ENCODE peak calls at places on chromosomes 6 and 20, in nine cellular contexts. T is fibroblast of pulmonary artery; Q is CD8-positive, alpha-beta T cell; R is fibroblast of mammary gland; B is ovary; H is astrocyte of the cerebellum; G is foreskin fibroblast; K is ascending aorta; E is BJ. C is an unnamed sample.

GRCh38 chr20:34622821-34623451 is 54.0 kb downstream of the PIGU start:
- DNase-seq in T (peak; percentile 17), Q (no peak), R (no peak), B (no peak), H (no peak), G (no peak), K (no peak), E (no peak), C (no peak)

GRCh38 chr6:34970487-34970886 is 81.4 kb downstream of the ANKS1A start:
- DNase-seq in T (no peak), Q (no peak), R (peak; percentile 47), B (no peak), H (no peak), G (peak; percentile 35), K (no peak), E (no peak), C (no peak)

GRCh38 chr6:27768556-27768955 is 143.6 kb downstream of the OR2B2 start:
- DNase-seq in T (no peak), Q (no peak), R (no peak), B (no peak), H (no peak), G (no peak), K (no peak), E (no peak), C (no peak)

GRCh38 chr6:3357669-3358068 is 98.9 kb downstream of the PSMG4 start:
- DNase-seq in T (no peak), Q (no peak), R (no peak), B (no peak), H (no peak), G (no peak), K (no peak), E (no peak), C (no peak)

GRCh38 chr20:1171461-1172093 is 13.2 kb downstream of the TMEM74B start:
- DNase-seq in T (peak; percentile 56), Q (no peak), R (peak; percentile 34), B (no peak), H (no peak), G (no peak), K (no peak), E (no peak), C (no peak)

GRCh38 chr20:18258126-18258860 is 30.0 kb upstream of the ZNF133 start:
- DNase-seq in T (no peak), Q (no peak), R (no peak), B (no peak), H (no peak), G (no peak), K (no peak), E (no peak), C (no peak)

GRCh38 chr6:44655368-44656342 is 268.1 kb downstream of the CDC5L start:
- DNase-seq in T (peak; percentile 83), Q (peak; percentile 53), R (peak; percentile 77), B (peak; percentile 58), H (no peak), G (peak; percentile 48), K (peak; percentile 66), E (no peak), C (peak; percentile 54)

GRCh38 chr6:73985891-73986290 is 289.9 kb downstream of the CD109 start:
- DNase-seq in T (peak; percentile 11), Q (no peak), R (peak; percentile 64), B (no peak), H (no peak), G (peak; percentile 84), K (no peak), E (peak; percentile 89), C (no peak)

GRCh38 chr6:159038914-159039884 is 5.6 kb downstream of the TAGAP start:
- DNase-seq in T (no peak), Q (no peak), R (peak; percentile 53), B (no peak), H (no peak), G (peak; percentile 37), K (no peak), E (peak; percentile 51), C (no peak)

GRCh38 chr6:53029262-53029661 is 34.2 kb upstream of the GSTA4 start:
- DNase-seq in T (no peak), Q (no peak), R (no peak), B (no peak), H (no peak), G (no peak), K (no peak), E (no peak), C (no peak)

GRCh38 chr6:3762359-3762758 is 10.8 kb upstream of the PXDC1 start:
- DNase-seq in T (no peak), Q (no peak), R (no peak), B (no peak), H (no peak), G (no peak), K (no peak), E (no peak), C (no peak)

GRCh38 chr6:99613705-99614429 is 7.2 kb downstream of the PRDM13 start:
- DNase-seq in T (no peak), Q (no peak), R (no peak), B (no peak), H (no peak), G (no peak), K (no peak), E (no peak), C (no peak)

GRCh38 chr6:110105296-110105695 is 74.2 kb downstream of the WASF1 start:
- DNase-seq in T (no peak), Q (no peak), R (no peak), B (no peak), H (no peak), G (no peak), K (no peak), E (no peak), C (no peak)

GRCh38 chr6:16812993-16813392 is 51.7 kb upstream of the ATXN1 start:
- DNase-seq in T (no peak), Q (no peak), R (no peak), B (no peak), H (no peak), G (no peak), K (no peak), E (no peak), C (no peak)

GRCh38 chr6:44001318-44001868 is 125.9 kb downstream of the MRPL14 start:
- DNase-seq in T (no peak), Q (no peak), R (no peak), B (no peak), H (no peak), G (no peak), K (no peak), E (no peak), C (no peak)

GRCh38 chr6:170089937-170090335 is 200.9 kb downstream of the DLL1 start:
- DNase-seq in T (no peak), Q (no peak), R (peak; percentile 45), B (no peak), H (no peak), G (no peak), K (no peak), E (no peak), C (no peak)

GRCh38 chr6:107555449-107555848 is 65.5 kb downstream of the SOBP start:
- DNase-seq in T (no peak), Q (no peak), R (no peak), B (no peak), H (no peak), G (no peak), K (no peak), E (no peak), C (no peak)

GRCh38 chr20:17895641-17896246 is 72.8 kb downstream of the SNX5 start:
- DNase-seq in T (peak; percentile 61), Q (no peak), R (peak; percentile 66), B (peak; percentile 74), H (no peak), G (no peak), K (no peak), E (no peak), C (peak; percentile 69)

GRCh38 chr6:39882567-39882953 is 51.7 kb downstream of the MOCS1 start:
- DNase-seq in T (peak; percentile 98), Q (no peak), R (peak; percentile 91), B (peak; percentile 68), H (peak; percentile 99), G (peak; percentile 92), K (no peak), E (peak; percentile 87), C (no peak)

GRCh38 chr6:149026530-149026942 is 279.7 kb downstream of the UST start:
- DNase-seq in T (peak; percentile 89), Q (no peak), R (peak; percentile 97), B (no peak), H (peak; percentile 91), G (peak; percentile 85), K (no peak), E (peak; percentile 89), C (no peak)
- TF ChIP-seq CTCF in T (peak; percentile 67), Q (no peak), R (peak; percentile 85), B (peak; percentile 29), H (peak; percentile 61), G (peak; percentile 58), K (peak; percentile 46), E (peak; percentile 71), C (no peak)

DNA sequence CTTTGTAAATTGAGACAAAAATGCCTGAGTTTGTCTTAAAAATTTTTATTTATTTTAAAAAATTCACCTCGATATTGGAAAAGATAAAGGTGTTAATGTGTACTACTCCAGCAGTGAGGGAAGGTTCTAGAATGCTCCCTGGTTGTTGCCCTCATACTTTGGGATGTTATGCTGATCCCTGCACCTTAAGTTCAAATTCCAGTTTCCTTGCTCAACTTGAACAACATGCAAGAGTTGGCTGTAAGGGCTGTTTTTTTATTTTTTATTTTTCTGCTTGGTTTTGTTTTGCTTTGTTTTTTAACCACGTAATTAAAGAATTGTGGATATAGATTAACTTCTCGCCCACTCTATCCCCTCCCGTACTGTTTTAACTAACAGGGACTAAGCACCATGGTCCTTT is 158.7 kb upstream of the CITED2 start:
- DNase-seq in T (peak; percentile 58), Q (no peak), R (peak; percentile 17), B (no peak), H (no peak), G (peak; percentile 32), K (no peak), E (no peak), C (no peak)
- H3K4me3 ChIP-seq in T (no peak overlapping the region), Q (no peak overlapping the region), R (no peak overlapping the region), B (no peak overlapping the region), H (no peak overlapping the region), G (no peak overlapping the region), K (no peak overlapping the region), E (no peak overlapping the region), C (no peak overlapping the region)

DNA sequence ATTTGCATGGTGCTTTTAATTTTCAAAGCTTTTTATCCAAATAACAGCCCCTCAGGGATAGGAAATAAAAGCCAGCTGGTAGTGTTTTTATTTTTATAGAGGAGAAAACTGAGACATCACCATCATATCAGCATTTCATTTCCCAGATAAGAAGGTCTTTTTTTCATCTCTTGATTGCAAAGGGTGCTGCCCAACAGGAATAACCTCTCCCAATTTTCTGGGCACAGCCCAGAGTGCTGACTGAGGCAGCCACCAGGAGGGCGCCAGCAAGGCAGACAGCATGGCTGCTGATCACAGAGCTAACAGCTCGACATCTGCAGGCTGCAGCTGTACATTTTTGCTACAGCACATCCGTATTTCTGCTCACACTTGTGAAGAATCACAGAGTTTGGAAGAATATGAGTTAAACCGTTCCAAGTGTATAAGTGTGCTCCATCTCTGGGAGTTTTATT is 85.7 kb upstream of the C20orf144 start:
- DNase-seq in T (no peak), Q (no peak), R (no peak), B (no peak), H (no peak), G (no peak), K (no peak), E (no peak), C (no peak)
- TF ChIP-seq CTCF in T (no peak), Q (no peak), R (no peak), B (no peak), H (no peak), G (no peak), K (no peak), E (no peak), C (no peak)

GRCh38 chr20:22302039-22302438 is 282.3 kb downstream of the FOXA2 start:
- DNase-seq in T (no peak), Q (no peak), R (no peak), B (no peak), H (no peak), G (no peak), K (no peak), E (no peak), C (no peak)
- H3K4me3 ChIP-seq in T (no peak overlapping the region), Q (no peak overlapping the region), R (no peak overlapping the region), B (no peak overlapping the region), H (no peak overlapping the region), G (no peak overlapping the region), K (no peak overlapping the region), E (no peak overlapping the region), C (no peak overlapping the region)

C was measured in breast epithelium.